ENCODE peak calls at places on chromosomes 13 and 19, in five cellular contexts. J is CD8-positive, alpha-beta T cell; Y is RWPE1; Z is activated CD8-positive, alpha-beta T cell treated with anti-CD3 and anti-CD28 coated beads for 36 hours; A is stomach. O is an unnamed sample.

GRCh38 chr19:13010038-13010991 is 15.0 kb downstream of the NFIX start:
- DNase-seq in Z (no peak), J (no peak), A (peak), Y (no peak), O (no peak)

GRCh38 chr13:111281751-111282311 is 38.6 kb upstream of the TEX29 start:
- DNase-seq in J (no peak), Z (no peak), Y (no peak), A (no peak), O (no peak)

GRCh38 chr13:91296011-91296410 is 51.5 kb upstream of the MIR17HG start:
- DNase-seq in A (no peak), J (no peak), Y (no peak), Z (no peak), O (no peak)

GRCh38 chr19:44623626-44624025 is 10.3 kb downstream of the IGSF23 start:
- DNase-seq in A (no peak), Z (no peak), J (no peak), Y (no peak), O (no peak)

GRCh38 chr19:53394522-53394973 is 401 bp upstream of the ZNF765 start:
- DNase-seq in Y (no peak), A (peak), J (peak), Z (no peak), O (no peak)

GRCh38 chr19:8580710-8581281 is 3.6 kb upstream of the MYO1F start:
- DNase-seq in J (peak), Y (peak), A (peak), Z (peak), O (peak)

GRCh38 chr13:113652404-113653263 is 5.4 kb downstream of the ATP4B start:
- DNase-seq in Y (no peak), A (peak), Z (no peak), J (peak), O (no peak)

GRCh38 chr13:95713651-95714050 is 36.7 kb downstream of the DNAJC3 start:
- DNase-seq in Z (no peak), Y (no peak), A (no peak), J (no peak), O (peak)

GRCh38 chr19:49968279-49968922 is 7.4 kb upstream of the SIGLEC11 start:
- DNase-seq in Y (no peak), A (no peak), J (no peak), Z (no peak), O (no peak)

GRCh38 chr13:31172535-31172934 is 10.8 kb upstream of the HSPH1 start:
- DNase-seq in Z (no peak), A (no peak), J (no peak), Y (peak), O (peak)

GRCh38 chr13:20503088-20504083 is 22.3 kb downstream of the CRYL1 start:
- DNase-seq in J (no peak), Z (no peak), A (no peak), Y (no peak), O (no peak)

DNA sequence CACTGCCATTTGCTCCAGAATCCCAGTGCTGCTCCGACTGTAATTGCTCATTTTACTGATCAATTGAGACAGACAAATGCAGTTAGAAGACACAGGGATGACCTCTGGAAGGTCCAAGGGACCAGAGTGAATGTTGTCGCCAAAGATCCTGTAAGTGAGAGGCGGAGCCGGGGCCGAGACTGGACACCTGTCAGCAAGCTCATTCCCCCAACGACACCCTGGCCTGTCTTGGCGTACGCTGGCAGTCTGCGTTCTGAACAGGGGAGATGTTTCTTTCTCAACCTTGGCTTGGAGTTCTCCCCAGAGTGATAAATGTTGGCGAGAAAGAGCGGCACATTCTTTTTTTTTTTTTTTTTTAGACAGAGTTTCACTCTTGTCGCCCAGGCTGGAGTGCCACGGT is 24.2 kb downstream of the GADD45B start:
- DNase-seq in Z (no peak), A (no peak), Y (no peak), J (no peak), O (no peak)
- TF ChIP-seq CTCF in Z (no peak), A (no peak), Y (no peak), J (no peak), O (no peak)

DNA sequence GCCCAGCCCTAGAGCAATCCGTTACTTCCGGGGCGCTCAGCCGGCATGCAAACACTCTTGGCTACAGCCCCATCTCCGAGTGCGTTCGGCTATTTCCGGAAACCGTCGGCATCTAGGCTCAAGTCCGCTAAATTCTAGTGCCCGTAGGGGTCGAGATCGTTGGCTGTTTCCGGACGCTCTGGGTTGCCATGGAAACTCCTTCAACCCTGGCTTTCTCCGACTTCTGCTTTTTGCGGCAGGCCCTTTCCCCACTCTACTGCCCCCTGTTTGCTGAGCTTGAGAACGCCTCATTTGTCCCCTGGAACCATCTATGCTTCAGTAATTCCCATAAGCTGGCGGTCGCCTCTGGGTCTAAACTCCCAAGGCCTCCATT is 533 bp upstream of the PIK3R2 start:
- DNase-seq in Y (peak), J (peak), Z (peak), A (peak), O (peak)
- TF ChIP-seq CTCF in Y (peak), J (peak), Z (peak), A (no peak), O (peak)

DNA sequence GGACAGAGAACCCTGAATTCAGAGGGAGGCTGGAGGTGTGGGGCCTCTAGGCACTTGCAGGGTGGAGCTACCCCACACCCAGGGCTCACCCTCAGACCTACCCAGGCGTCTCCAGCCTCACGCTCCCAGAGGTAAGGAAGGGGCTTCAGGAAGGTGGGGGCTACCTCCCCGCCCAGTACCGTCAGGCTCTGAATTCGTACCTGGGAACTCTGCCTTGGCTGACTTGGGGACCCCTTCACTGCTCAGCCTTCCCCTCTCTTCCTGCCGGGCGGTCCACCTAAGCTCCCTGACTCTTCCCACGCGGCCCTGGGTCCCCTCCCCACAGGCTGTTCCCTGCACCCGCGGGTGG is 28.5 kb upstream of the PARP4 start:
- DNase-seq in J (no peak), Z (no peak), Y (no peak), A (no peak), O (no peak)
- TF ChIP-seq CTCF in J (no peak), Z (peak), Y (no peak), A (no peak), O (no peak)

GRCh38 chr13:94595943-94596574 is at the start of gene TGDS:
- DNase-seq in Y (peak), Z (peak), A (peak), J (peak), O (peak)
- TF ChIP-seq CTCF in Y (no peak), Z (no peak), A (no peak), J (no peak), O (no peak)

GRCh38 chr19:10433131-10433536 is 12.8 kb downstream of the PDE4A start:
- DNase-seq in A (peak), J (no peak), Y (no peak), Z (peak), O (no peak)

GRCh38 chr19:10431943-10432735 is 11.8 kb downstream of the PDE4A start:
- DNase-seq in J (peak), A (peak), Z (peak), Y (no peak), O (no peak)

GRCh38 chr19:10432736-10433130 is 12.4 kb downstream of the PDE4A start:
- DNase-seq in Z (no peak), A (peak), Y (no peak), J (no peak), O (no peak)

GRCh38 chr19:10430505-10431253 is 10.3 kb downstream of the PDE4A start:
- DNase-seq in A (peak), Z (no peak), J (no peak), Y (no peak), O (no peak)

GRCh38 chr19:10431254-10431942 is 11.1 kb downstream of the PDE4A start:
- DNase-seq in Z (peak), Y (no peak), J (peak), A (peak), O (no peak)
- TF ChIP-seq CTCF in Z (no peak), Y (no peak), J (no peak), A (no peak), O (no peak)